ENCODE peak calls at places on chromosome 7, in ten cellular contexts. I is NCI-H2029 treated with DMSO at 0.1 percent for 48 hours, Q is ELF-1, C is Kasumi-1, J is amygdala, S is activated T-cell treated with anti-CD3 and anti-CD28 coated beads for 4 hours, B is globus pallidus, Y is caudate nucleus, H is substantia nigra, G is ELR. F is an unnamed sample.

GRCh38 chr7:11786186-11786585 is 45.8 kb downstream of the THSD7A start:
- DNase-seq in B (no peak), Y (no peak), I (no peak), C (no peak), H (no peak), G (peak), Q (peak), J (no peak), S (no peak), F (peak)

GRCh38 chr7:46752881-46753366 is 829.0 kb downstream of the TNS3 start:
- DNase-seq in C (no peak), Y (no peak), B (no peak), I (no peak), H (no peak), Q (no peak), J (no peak), G (peak), S (no peak), F (peak)

GRCh38 chr7:106050743-106051110 is 61.4 kb downstream of the SYPL1 start:
- DNase-seq in G (peak), J (no peak), Q (no peak), C (no peak), B (no peak), Y (no peak), S (no peak), H (no peak), I (no peak), F (peak)

GRCh38 chr7:92717982-92718716 is 118.2 kb downstream of the CDK6 start:
- DNase-seq in J (peak), Q (no peak), Y (peak), H (peak), G (no peak), B (peak), S (peak), C (no peak), I (peak), F (peak)

GRCh38 chr7:158836692-158837091 is 7.4 kb upstream of the ESYT2 start:
- DNase-seq in Q (no peak), S (no peak), B (no peak), J (no peak), I (no peak), C (no peak), H (no peak), Y (no peak), G (no peak), F (no peak)

GRCh38 chr7:48424731-48425130 is 253.5 kb downstream of the ABCA13 start:
- DNase-seq in C (peak), Y (no peak), B (no peak), H (no peak), I (no peak), Q (peak), G (peak), S (no peak), J (no peak), F (no peak)

GRCh38 chr7:103795787-103796186 is 193.7 kb downstream of the RELN start:
- DNase-seq in B (no peak), H (no peak), Q (no peak), Y (no peak), I (peak), C (no peak), J (no peak), G (no peak), S (no peak), F (no peak)

GRCh38 chr7:40525764-40526163 is 391.0 kb downstream of the SUGCT start:
- DNase-seq in H (no peak), Y (no peak), G (no peak), J (no peak), Q (no peak), I (no peak), C (no peak), B (no peak), S (no peak), F (no peak)

GRCh38 chr7:34011711-34012110 is 106.4 kb downstream of the BMPER start:
- DNase-seq in G (no peak), H (no peak), I (no peak), J (no peak), S (no peak), Y (no peak), B (no peak), C (no peak), Q (no peak), F (peak)

GRCh38 chr7:89335490-89335889 is 540.0 kb upstream of the TEX47 start:
- DNase-seq in Q (no peak), C (no peak), I (no peak), Y (no peak), G (no peak), J (no peak), H (no peak), B (no peak), S (no peak), F (no peak)

GRCh38 chr7:223118-223800 is 30.9 kb downstream of the FAM20C start:
- DNase-seq in S (no peak), G (no peak), Q (no peak), Y (no peak), J (no peak), C (no peak), B (no peak), H (no peak), I (no peak), F (no peak)

GRCh38 chr7:91140286-91140685 is 123.9 kb upstream of the FZD1 start:
- DNase-seq in S (no peak), B (no peak), Q (no peak), Y (no peak), C (no peak), J (no peak), I (no peak), G (no peak), H (no peak), F (no peak)

GRCh38 chr7:132030161-132030568 is 473.7 kb upstream of the PODXL start:
- DNase-seq in I (no peak), J (peak), Y (no peak), B (no peak), S (no peak), Q (no peak), G (no peak), C (no peak), H (peak), F (no peak)